ENCODE peak calls at places on chromosomes 3 and 15, in nine cellular contexts. One of them, this sample, is unnamed.

GRCh38 chr15:41730543-41730942 is 43.7 kb upstream of the MAPKBP1 start:
- DNase-seq in psoas muscle: no peak
- DNase-seq in NAMALWA: peak
- DNase-seq in T-helper 22 cell: no peak
- DNase-seq in globus pallidus: no peak
- DNase-seq in DMS79: no peak
- DNase-seq in NCI-H460: no peak
- DNase-seq in activated CD4-positive, alpha-beta T cell treated with anti-CD3 and anti-CD28 coated beads, Interleukin-2, amount 50 U/mL, for 1 hour: no peak
- DNase-seq in pancreas: no peak
- DNase-seq in this sample: no peak

GRCh38 chr3:183809209-183809608 is 16.2 kb downstream of the MAP6D1 start:
- DNase-seq in T-helper 22 cell: no peak
- DNase-seq in psoas muscle: no peak
- DNase-seq in NAMALWA: no peak
- DNase-seq in NCI-H460: no peak
- DNase-seq in activated CD4-positive, alpha-beta T cell treated with anti-CD3 and anti-CD28 coated beads, Interleukin-2, amount 50 U/mL, for 1 hour: no peak
- DNase-seq in pancreas: no peak
- DNase-seq in DMS79: no peak
- DNase-seq in globus pallidus: no peak
- DNase-seq in this sample: no peak

GRCh38 chr3:87088984-87089841 is 98.3 kb upstream of the VGLL3 start:
- DNase-seq in NAMALWA: no peak
- DNase-seq in globus pallidus: peak
- DNase-seq in T-helper 22 cell: no peak
- DNase-seq in NCI-H460: no peak
- DNase-seq in activated CD4-positive, alpha-beta T cell treated with anti-CD3 and anti-CD28 coated beads, Interleukin-2, amount 50 U/mL, for 1 hour: no peak
- DNase-seq in psoas muscle: peak
- DNase-seq in DMS79: no peak
- DNase-seq in pancreas: peak
- DNase-seq in this sample: peak

GRCh38 chr3:68666409-68667193 is 265.7 kb downstream of the TAFA4 start:
- DNase-seq in NCI-H460: no peak
- DNase-seq in T-helper 22 cell: no peak
- DNase-seq in DMS79: no peak
- DNase-seq in activated CD4-positive, alpha-beta T cell treated with anti-CD3 and anti-CD28 coated beads, Interleukin-2, amount 50 U/mL, for 1 hour: no peak
- DNase-seq in psoas muscle: no peak
- DNase-seq in globus pallidus: no peak
- DNase-seq in NAMALWA: no peak
- DNase-seq in pancreas: no peak
- DNase-seq in this sample: no peak

GRCh38 chr3:16290007-16290826 is 25.2 kb downstream of the OXNAD1 start:
- DNase-seq in globus pallidus: peak
- DNase-seq in NAMALWA: peak
- DNase-seq in pancreas: peak
- DNase-seq in T-helper 22 cell: peak
- DNase-seq in psoas muscle: no peak
- DNase-seq in DMS79: no peak
- DNase-seq in NCI-H460: peak
- DNase-seq in activated CD4-positive, alpha-beta T cell treated with anti-CD3 and anti-CD28 coated beads, Interleukin-2, amount 50 U/mL, for 1 hour: peak
- DNase-seq in this sample: no peak

GRCh38 chr3:144105542-144105941 is 133.9 kb downstream of the DIPK2A start:
- DNase-seq in activated CD4-positive, alpha-beta T cell treated with anti-CD3 and anti-CD28 coated beads, Interleukin-2, amount 50 U/mL, for 1 hour: no peak
- DNase-seq in psoas muscle: no peak
- DNase-seq in NAMALWA: no peak
- DNase-seq in DMS79: no peak
- DNase-seq in globus pallidus: no peak
- DNase-seq in pancreas: no peak
- DNase-seq in T-helper 22 cell: no peak
- DNase-seq in NCI-H460: no peak
- DNase-seq in this sample: no peak

GRCh38 chr3:193971268-193971751 is 164.6 kb upstream of the HES1 start:
- DNase-seq in T-helper 22 cell: no peak
- DNase-seq in NCI-H460: no peak
- DNase-seq in psoas muscle: no peak
- DNase-seq in globus pallidus: no peak
- DNase-seq in NAMALWA: peak
- DNase-seq in pancreas: no peak
- DNase-seq in DMS79: no peak
- DNase-seq in activated CD4-positive, alpha-beta T cell treated with anti-CD3 and anti-CD28 coated beads, Interleukin-2, amount 50 U/mL, for 1 hour: no peak
- DNase-seq in this sample: no peak

GRCh38 chr3:182484184-182484583 is 309.1 kb upstream of the ATP11B start:
- DNase-seq in T-helper 22 cell: no peak
- DNase-seq in globus pallidus: no peak
- DNase-seq in NAMALWA: no peak
- DNase-seq in psoas muscle: no peak
- DNase-seq in NCI-H460: no peak
- DNase-seq in DMS79: no peak
- DNase-seq in activated CD4-positive, alpha-beta T cell treated with anti-CD3 and anti-CD28 coated beads, Interleukin-2, amount 50 U/mL, for 1 hour: no peak
- DNase-seq in pancreas: no peak
- DNase-seq in this sample: no peak

GRCh38 chr3:23203651-23204111 is 554 bp downstream of the UBE2E2 start:
- DNase-seq in T-helper 22 cell: no peak
- DNase-seq in pancreas: peak
- DNase-seq in activated CD4-positive, alpha-beta T cell treated with anti-CD3 and anti-CD28 coated beads, Interleukin-2, amount 50 U/mL, for 1 hour: peak
- DNase-seq in globus pallidus: peak
- DNase-seq in DMS79: no peak
- DNase-seq in psoas muscle: peak
- DNase-seq in NCI-H460: no peak
- DNase-seq in NAMALWA: peak
- DNase-seq in this sample: no peak

GRCh38 chr3:25448750-25449684 is 21.0 kb downstream of the RARB start:
- DNase-seq in psoas muscle: peak
- DNase-seq in DMS79: peak
- DNase-seq in NAMALWA: no peak
- DNase-seq in pancreas: peak
- DNase-seq in T-helper 22 cell: no peak
- DNase-seq in NCI-H460: no peak
- DNase-seq in globus pallidus: peak
- DNase-seq in activated CD4-positive, alpha-beta T cell treated with anti-CD3 and anti-CD28 coated beads, Interleukin-2, amount 50 U/mL, for 1 hour: no peak
- DNase-seq in this sample: peak

GRCh38 chr3:44983413-44984040 is 7.5 kb downstream of the EXOSC7 start:
- DNase-seq in globus pallidus: no peak
- DNase-seq in pancreas: no peak
- DNase-seq in psoas muscle: no peak
- DNase-seq in activated CD4-positive, alpha-beta T cell treated with anti-CD3 and anti-CD28 coated beads, Interleukin-2, amount 50 U/mL, for 1 hour: no peak
- DNase-seq in DMS79: peak
- DNase-seq in T-helper 22 cell: no peak
- DNase-seq in NCI-H460: no peak
- DNase-seq in NAMALWA: no peak
- DNase-seq in this sample: no peak

GRCh38 chr3:78178209-78178608 is 1138.3 kb downstream of the ROBO2 start:
- DNase-seq in psoas muscle: no peak
- DNase-seq in T-helper 22 cell: no peak
- DNase-seq in activated CD4-positive, alpha-beta T cell treated with anti-CD3 and anti-CD28 coated beads, Interleukin-2, amount 50 U/mL, for 1 hour: no peak
- DNase-seq in NCI-H460: no peak
- DNase-seq in globus pallidus: no peak
- DNase-seq in NAMALWA: no peak
- DNase-seq in DMS79: no peak
- DNase-seq in pancreas: no peak
- DNase-seq in this sample: no peak

GRCh38 chr3:39809995-39810595 is 686 bp downstream of the MYRIP start:
- DNase-seq in pancreas: peak
- DNase-seq in activated CD4-positive, alpha-beta T cell treated with anti-CD3 and anti-CD28 coated beads, Interleukin-2, amount 50 U/mL, for 1 hour: no peak
- DNase-seq in psoas muscle: no peak
- DNase-seq in DMS79: no peak
- DNase-seq in NCI-H460: no peak
- DNase-seq in NAMALWA: no peak
- DNase-seq in T-helper 22 cell: no peak
- DNase-seq in globus pallidus: no peak
- DNase-seq in this sample: no peak

GRCh38 chr3:171457263-171458055 is 2.7 kb downstream of the TNIK start:
- DNase-seq in NCI-H460: no peak
- DNase-seq in psoas muscle: no peak
- DNase-seq in globus pallidus: peak
- DNase-seq in T-helper 22 cell: no peak
- DNase-seq in DMS79: no peak
- DNase-seq in activated CD4-positive, alpha-beta T cell treated with anti-CD3 and anti-CD28 coated beads, Interleukin-2, amount 50 U/mL, for 1 hour: peak
- DNase-seq in NAMALWA: no peak
- DNase-seq in pancreas: no peak
- DNase-seq in this sample: no peak

GRCh38 chr15:78565951-78566774 is 843 bp downstream of the CHRNA5 start:
- DNase-seq in pancreas: no peak
- DNase-seq in NCI-H460: peak
- DNase-seq in DMS79: no peak
- DNase-seq in globus pallidus: no peak
- DNase-seq in activated CD4-positive, alpha-beta T cell treated with anti-CD3 and anti-CD28 coated beads, Interleukin-2, amount 50 U/mL, for 1 hour: no peak
- DNase-seq in NAMALWA: no peak
- DNase-seq in T-helper 22 cell: no peak
- DNase-seq in psoas muscle: no peak
- DNase-seq in this sample: no peak

GRCh38 chr3:98560911-98561310 is 29.1 kb downstream of the GPR15 start:
- DNase-seq in NCI-H460: no peak
- DNase-seq in pancreas: no peak
- DNase-seq in globus pallidus: no peak
- DNase-seq in DMS79: no peak
- DNase-seq in T-helper 22 cell: no peak
- DNase-seq in NAMALWA: no peak
- DNase-seq in psoas muscle: no peak
- DNase-seq in activated CD4-positive, alpha-beta T cell treated with anti-CD3 and anti-CD28 coated beads, Interleukin-2, amount 50 U/mL, for 1 hour: no peak
- DNase-seq in this sample: no peak

GRCh38 chr15:62439543-62440016 is 274.5 kb upstream of the C2CD4B start:
- DNase-seq in NCI-H460: no peak
- DNase-seq in NAMALWA: no peak
- DNase-seq in DMS79: no peak
- DNase-seq in T-helper 22 cell: no peak
- DNase-seq in activated CD4-positive, alpha-beta T cell treated with anti-CD3 and anti-CD28 coated beads, Interleukin-2, amount 50 U/mL, for 1 hour: no peak
- DNase-seq in globus pallidus: no peak
- DNase-seq in pancreas: no peak
- DNase-seq in psoas muscle: no peak
- DNase-seq in this sample: no peak

GRCh38 chr15:79003301-79003700 is 58.5 kb upstream of the CTSH start:
- DNase-seq in T-helper 22 cell: no peak
- DNase-seq in pancreas: no peak
- DNase-seq in NCI-H460: no peak
- DNase-seq in globus pallidus: no peak
- DNase-seq in NAMALWA: no peak
- DNase-seq in DMS79: no peak
- DNase-seq in psoas muscle: no peak
- DNase-seq in activated CD4-positive, alpha-beta T cell treated with anti-CD3 and anti-CD28 coated beads, Interleukin-2, amount 50 U/mL, for 1 hour: no peak
- DNase-seq in this sample: no peak

GRCh38 chr3:71684752-71685151 is 40.5 kb downstream of the EIF4E3 start:
- DNase-seq in NAMALWA: no peak
- DNase-seq in pancreas: no peak
- DNase-seq in globus pallidus: no peak
- DNase-seq in DMS79: no peak
- DNase-seq in activated CD4-positive, alpha-beta T cell treated with anti-CD3 and anti-CD28 coated beads, Interleukin-2, amount 50 U/mL, for 1 hour: no peak
- DNase-seq in psoas muscle: no peak
- DNase-seq in NCI-H460: no peak
- DNase-seq in T-helper 22 cell: no peak
- DNase-seq in this sample: no peak

GRCh38 chr3:175980731-175981130 is 1121.6 kb downstream of the NAALADL2 start:
- DNase-seq in pancreas: no peak
- DNase-seq in T-helper 22 cell: no peak
- DNase-seq in NCI-H460: no peak
- DNase-seq in activated CD4-positive, alpha-beta T cell treated with anti-CD3 and anti-CD28 coated beads, Interleukin-2, amount 50 U/mL, for 1 hour: no peak
- DNase-seq in globus pallidus: no peak
- DNase-seq in DMS79: no peak
- DNase-seq in psoas muscle: no peak
- DNase-seq in NAMALWA: no peak
- DNase-seq in this sample: no peak

This sample was measured in left ventricle myocardium inferior.